ENCODE peak calls at places on chromosome 19, in five cellular contexts. Q is AG09309, P is GM10248, L is osteoblast, T is left lung. N is an unnamed sample.

GRCh38 chr19:27774827-27775226 is 1438.1 kb downstream of the UQCRFS1 start:
- DNase-seq in Q (no peak), P (no peak), L (no peak), T (no peak), N (no peak)

GRCh38 chr19:33825556-33825955 is 28.9 kb downstream of the KCTD15 start:
- DNase-seq in Q (no peak), P (no peak), L (no peak), T (no peak), N (no peak)

GRCh38 chr19:19034204-19034624 is 811 bp downstream of the ARMC6 start:
- DNase-seq in Q (no peak), P (peak; percentile 85), L (peak; percentile 96), T (peak; percentile 76), N (peak; percentile 72)

GRCh38 chr19:56091066-56091490 is 30.0 kb downstream of the ZNF787 start:
- DNase-seq in Q (no peak), P (no peak), L (peak; percentile 96), T (no peak), N (no peak)

GRCh38 chr19:2227415-2228156 is 8.5 kb downstream of the PLEKHJ1 start:
- DNase-seq in Q (no peak), P (peak; percentile 61), L (peak; percentile 91), T (no peak), N (peak; percentile 62)

GRCh38 chr19:17081672-17082630 is 6.4 kb downstream of the MYO9B start:
- DNase-seq in Q (no peak), P (no peak), L (peak; percentile 86), T (no peak), N (no peak)

GRCh38 chr19:18306903-18307681 is 15.8 kb downstream of the LSM4 start:
- DNase-seq in Q (no peak), P (no peak), L (peak; percentile 52), T (no peak), N (no peak)

GRCh38 chr19:47499863-47500830 is 14.7 kb downstream of the NAPA start:
- DNase-seq in Q (no peak), P (no peak), L (peak; percentile 67), T (no peak), N (no peak)

GRCh38 chr19:48648134-48648533 is 2.1 kb upstream of the CA11 start:
- DNase-seq in Q (no peak), P (no peak), L (peak; percentile 68), T (no peak), N (no peak)

GRCh38 chr19:6402834-6403608 is 10.1 kb upstream of the GTF2F1 start:
- DNase-seq in Q (no peak), P (no peak), L (peak; percentile 72), T (no peak), N (no peak)

GRCh38 chr19:11342429-11342828 is 3.0 kb upstream of the RAB3D start:
- DNase-seq in Q (no peak), P (no peak), L (peak; percentile 4), T (no peak), N (no peak)

GRCh38 chr19:11349171-11349570 is 2.9 kb downstream of the CCDC159 start:
- DNase-seq in Q (no peak), P (no peak), L (peak; percentile 52), T (no peak), N (no peak)

GRCh38 chr19:11347546-11347945 is 1.2 kb downstream of the CCDC159 start:
- DNase-seq in Q (no peak), P (no peak), L (no peak), T (no peak), N (no peak)

GRCh38 chr19:11345122-11345752 is 831 bp downstream of the TMEM205 start:
- DNase-seq in Q (no peak), P (no peak), L (peak; percentile 21), T (no peak), N (no peak)

GRCh38 chr19:11346104-11346940 is at the start of the genes CCDC159 and TMEM205:
- DNase-seq in Q (peak; percentile 95), P (peak; percentile 97), L (peak; percentile 99), T (peak; percentile 99), N (peak; percentile 99)
- TF ChIP-seq CTCF in Q (no peak), P (peak; percentile 26), L (no peak), T (no peak), N (no peak)

DNA sequence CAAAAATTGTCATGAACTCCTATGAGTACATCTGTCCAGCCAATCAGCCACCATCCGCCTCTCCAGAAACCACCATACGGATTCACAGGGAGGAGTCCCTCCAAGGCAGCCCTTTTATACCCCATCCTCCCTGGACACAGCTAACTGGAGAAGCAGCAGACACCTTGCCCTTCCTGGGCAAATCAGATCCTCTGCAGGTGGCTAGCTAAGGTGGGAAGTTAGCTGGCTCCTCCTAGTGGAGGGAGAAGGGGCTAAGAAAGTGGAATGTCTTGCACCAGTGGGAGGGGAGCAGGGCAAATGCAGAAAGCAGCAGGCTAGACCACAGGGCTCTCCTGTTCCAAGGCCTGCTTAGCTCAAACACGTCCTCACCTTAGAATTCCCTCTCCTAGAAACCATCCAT is 46.2 kb upstream of the UQCRFS1 start:
- DNase-seq in Q (no peak), P (no peak), L (no peak), T (no peak), N (no peak)
- TF ChIP-seq CTCF in Q (peak; percentile 36), P (peak; percentile 28), L (no peak), T (no peak), N (no peak)

DNA sequence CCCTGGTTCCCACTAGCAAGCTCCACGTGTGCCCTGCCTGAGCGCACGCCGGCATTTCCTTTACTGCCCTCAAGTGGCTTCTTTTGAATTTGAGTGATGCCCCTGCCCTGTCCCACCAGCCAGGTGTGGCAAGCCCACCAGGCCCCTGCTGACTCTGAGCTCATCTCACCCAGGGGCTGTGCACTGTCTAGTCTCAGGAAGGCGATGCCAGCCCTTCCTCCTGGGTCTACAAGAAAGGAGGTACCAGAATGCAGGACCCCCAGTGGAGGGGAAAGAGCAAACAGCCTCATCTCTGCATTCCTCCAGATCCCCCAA is 17.3 kb upstream of the EPHX3 start:
- DNase-seq in Q (no peak), P (no peak), L (no peak), T (no peak), N (no peak)
- TF ChIP-seq CTCF in Q (no peak), P (no peak), L (no peak), T (no peak), N (no peak)

GRCh38 chr19:41998246-41999020 is 4.4 kb upstream of the ATP1A3 start:
- DNase-seq in Q (no peak), P (peak; percentile 73), L (peak; percentile 98), T (no peak), N (no peak)
- TF ChIP-seq CTCF in Q (peak; percentile 85), P (peak; percentile 61), L (peak; percentile 59), T (peak; percentile 42), N (peak; percentile 59)

GRCh38 chr19:53910170-53910518 is 1.1 kb downstream of the CACNG7 start:
- DNase-seq in Q (no peak), P (no peak), L (peak; percentile 82), T (no peak), N (no peak)

GRCh38 chr19:53909471-53910169 is 542 bp downstream of the CACNG7 start:
- DNase-seq in Q (no peak), P (no peak), L (peak; percentile 50), T (no peak), N (no peak)

GRCh38 chr19:53916004-53916403 is 6.9 kb downstream of the CACNG7 start:
- DNase-seq in Q (no peak), P (no peak), L (peak; percentile 30), T (no peak), N (no peak)

GRCh38 chr19:53915000-53915399 is 5.9 kb downstream of the CACNG7 start:
- DNase-seq in Q (no peak), P (no peak), L (peak; percentile 59), T (no peak), N (no peak)

DNA sequence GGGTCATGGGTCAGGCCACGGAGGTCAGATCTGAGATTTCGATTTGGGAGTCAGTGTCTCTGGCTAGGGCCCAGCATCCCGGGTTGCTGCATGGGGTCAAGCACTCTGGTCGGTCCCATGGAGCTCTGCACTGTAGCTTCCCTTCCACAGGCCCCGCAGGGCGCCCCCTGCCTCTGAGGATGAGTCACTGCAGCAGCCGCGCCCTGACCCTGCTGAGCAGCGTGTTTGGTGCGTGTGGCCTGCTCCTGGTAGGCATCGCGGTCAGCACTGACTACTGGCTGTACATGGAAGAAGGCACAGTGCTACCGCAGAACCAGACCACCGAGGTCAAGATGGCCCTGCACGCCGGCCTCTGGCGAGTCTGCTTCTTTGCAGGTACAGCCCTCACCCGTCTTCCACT is 3.6 kb downstream of the CACNG7 start:
- DNase-seq in Q (no peak), P (no peak), L (peak; percentile 62), T (no peak), N (no peak)
- TF ChIP-seq CTCF in Q (no peak), P (peak; percentile 20), L (no peak), T (peak; percentile 14), N (peak; percentile 40)

DNA sequence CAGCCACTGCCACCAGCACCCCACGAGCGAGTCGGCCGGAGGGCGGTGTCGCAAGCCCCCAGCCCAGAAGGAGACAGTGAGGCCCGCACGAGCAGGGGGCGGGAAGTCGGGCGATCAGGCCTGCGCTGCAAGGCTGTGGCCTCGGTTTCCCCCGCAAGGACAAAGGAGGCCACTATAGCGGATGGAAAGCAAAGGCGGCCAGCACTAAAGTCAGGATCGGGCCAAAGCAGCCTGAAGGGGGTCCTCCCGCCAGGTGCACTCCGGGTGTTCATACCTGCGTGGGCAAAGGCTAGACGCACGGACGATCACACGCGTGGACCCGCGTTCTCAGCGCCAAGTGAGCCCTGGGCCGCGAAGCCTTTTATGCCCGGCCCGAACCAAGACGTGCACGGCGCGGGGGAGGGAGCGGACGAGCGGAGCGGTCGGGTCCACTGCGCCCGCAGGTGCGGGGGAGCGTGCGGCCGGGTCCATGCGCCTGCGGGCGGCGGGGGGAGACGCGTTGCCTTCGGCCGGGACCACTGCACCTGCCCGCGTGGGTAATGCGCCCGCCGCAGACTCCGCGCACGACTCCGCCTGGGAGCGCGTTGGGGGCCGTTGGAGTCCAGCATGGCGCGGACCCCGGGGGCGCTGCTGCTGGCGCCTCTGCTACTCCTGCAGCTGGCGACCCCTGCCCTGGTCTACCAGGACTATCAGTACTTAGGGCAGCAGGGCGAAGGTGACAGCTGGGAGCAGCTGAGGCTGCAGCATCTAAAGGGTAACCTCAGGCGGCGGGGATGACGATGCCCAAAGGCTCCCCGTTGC is at the start of the genes PRDX2 and THSD8:
- DNase-seq in Q (no peak), P (peak; percentile 80), L (peak; percentile 96), T (peak; percentile 79), N (no peak)
- TF ChIP-seq CTCF in Q (peak; percentile 4), P (no peak), L (no peak), T (no peak), N (no peak)